ENCODE peak calls at places on chromosomes 12 and 14, in seven cellular contexts. W, T, J, G, M, V and R are unnamed samples.

GRCh38 chr12:43638786-43639185 is 86.8 kb upstream of the ADAMTS20 start:
- DNase-seq in T (no peak), J (no peak), V (no peak), W (no peak), M (no peak), G (no peak), R (no peak)

GRCh38 chr14:26773906-26774593 is 176.2 kb upstream of the NOVA1 start:
- DNase-seq in T (no peak), G (no peak), V (no peak), W (no peak), J (no peak), M (no peak), R (no peak)

GRCh38 chr14:104680806-104681688 is 8.4 kb upstream of the INF2 start:
- DNase-seq in M (peak), W (peak), T (peak), J (peak), V (no peak), G (peak), R (peak)

GRCh38 chr14:64591809-64592208 is 42.0 kb downstream of the PPP1R36 start:
- DNase-seq in J (no peak), W (no peak), G (no peak), T (no peak), V (no peak), M (no peak), R (no peak)

GRCh38 chr12:2212971-2213869 is 160.4 kb downstream of the CACNA1C start:
- DNase-seq in G (peak), T (no peak), M (no peak), J (peak), W (peak), V (no peak), R (no peak)

GRCh38 chr12:96427269-96427729 is 27.1 kb upstream of the CDK17 start:
- DNase-seq in T (peak), J (peak), G (peak), M (peak), W (peak), V (peak), R (peak)

GRCh38 chr12:39780527-39781446 is 161.2 kb upstream of the ABCD2 start:
- DNase-seq in V (no peak), G (no peak), W (no peak), M (no peak), T (no peak), J (no peak), R (peak)

GRCh38 chr12:95481072-95481471 is 7.1 kb downstream of the METAP2 start:
- DNase-seq in T (no peak), W (no peak), G (no peak), M (no peak), J (no peak), V (no peak), R (no peak)

GRCh38 chr12:116346222-116346621 is 68.7 kb upstream of the MED13L start:
- DNase-seq in J (no peak), W (no peak), T (no peak), M (no peak), G (peak), V (no peak), R (no peak)

GRCh38 chr12:45464699-45465098 is 248.8 kb downstream of the ANO6 start:
- DNase-seq in G (peak), V (no peak), T (no peak), J (no peak), M (no peak), W (no peak), R (no peak)

GRCh38 chr14:71647086-71647784 is 285.0 kb upstream of the RGS6 start:
- DNase-seq in G (peak), T (no peak), M (no peak), V (no peak), W (no peak), J (peak), R (no peak)

DNA sequence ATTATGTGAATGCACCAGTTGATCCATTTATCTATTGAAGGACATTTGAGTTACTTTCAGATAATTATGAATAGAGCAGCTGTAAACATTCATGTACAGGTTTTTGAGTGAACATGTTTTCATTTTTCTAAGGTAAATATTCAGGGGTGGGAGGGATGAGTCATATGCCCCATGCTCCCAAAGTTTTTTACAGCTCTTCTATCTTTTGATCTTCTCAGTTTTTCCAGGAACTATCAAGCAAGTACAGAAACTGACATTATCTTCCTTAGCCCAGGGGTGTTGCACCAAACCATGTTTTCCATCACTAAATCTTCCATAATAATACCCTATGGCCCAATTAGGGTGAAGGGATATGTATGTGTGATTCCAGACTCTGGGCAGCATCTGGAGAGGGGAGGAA is 384.5 kb downstream of the EMP1 start:
- DNase-seq in J (no peak), G (no peak), W (no peak), V (no peak), T (no peak), M (no peak), R (no peak)
- H3K27ac ChIP-seq in J (no peak), G (no peak), W (no peak), V (no peak), T (no peak), M (no peak), R (no peak)

GRCh38 chr12:48716493-48717251 is at the start of gene CCNT1:
- DNase-seq in J (peak), M (peak), W (peak), V (peak), G (peak), T (peak), R (peak)
- TF ChIP-seq CTCF in J (peak), M (peak), W (no peak), V (peak), G (peak), T (peak), R (no peak)

DNA sequence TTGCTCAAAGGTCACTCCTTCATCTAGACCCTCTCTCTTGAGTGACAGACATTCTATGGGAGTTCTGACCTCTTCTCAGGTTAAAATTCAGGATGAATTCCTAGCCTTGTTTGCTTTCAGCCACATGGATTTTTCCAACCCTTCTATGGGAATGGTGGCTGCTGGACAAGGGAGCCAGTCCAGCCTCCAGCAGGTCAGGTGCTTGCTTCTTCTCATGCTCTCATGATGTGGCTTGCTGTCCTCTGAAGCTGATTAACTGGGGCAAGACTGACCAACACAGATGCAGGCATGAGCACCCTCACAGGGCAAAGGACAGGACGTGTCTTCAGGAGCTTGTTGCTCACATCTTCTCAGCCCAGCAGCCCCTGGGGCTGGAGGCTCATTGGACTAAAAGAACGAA is 97.2 kb upstream of the SLC35F4 start:
- DNase-seq in W (no peak), J (no peak), V (no peak), M (no peak), T (no peak), G (no peak), R (no peak)
- H3K27ac ChIP-seq in W (peak), J (no peak), V (no peak), M (no peak), T (no peak), G (no peak), R (no peak)

DNA sequence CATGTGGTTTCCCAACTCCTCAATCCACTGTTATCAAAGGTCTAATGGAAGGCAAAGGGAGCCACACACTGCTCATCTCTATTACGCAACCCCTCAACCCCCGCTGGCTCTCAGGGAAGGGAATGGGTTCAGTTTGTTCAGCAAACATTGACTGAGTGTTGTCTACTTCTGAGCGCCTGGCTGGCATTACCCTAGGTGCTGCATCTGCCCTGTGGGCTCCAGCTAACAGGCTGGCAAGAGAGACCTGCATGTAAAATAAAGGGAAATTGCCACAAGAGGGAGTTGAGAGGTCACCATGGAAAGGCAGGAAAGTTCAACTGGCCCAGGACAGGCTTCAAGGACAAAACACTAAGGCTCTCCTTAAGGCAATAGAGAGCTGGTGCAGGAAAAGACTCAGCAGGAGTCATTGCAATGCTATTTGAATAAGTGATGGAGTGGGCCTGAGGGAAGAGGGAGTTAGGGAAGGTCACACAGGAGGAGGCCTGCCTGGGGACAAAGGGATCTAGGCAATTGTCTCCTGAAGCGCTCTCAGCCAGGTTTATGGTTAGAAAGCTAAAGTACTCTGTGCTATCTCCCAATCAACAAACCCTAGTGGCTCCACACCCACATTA is 5.5 kb upstream of the ZNF740 start:
- DNase-seq in J (peak), T (no peak), W (peak), V (no peak), G (peak), M (no peak), R (no peak)
- TF ChIP-seq CTCF in J (no peak), T (no peak), W (no peak), V (peak), G (peak), M (no peak), R (peak)

GRCh38 chr12:104490221-104490620 is 33.5 kb downstream of the CHST11 start:
- DNase-seq in V (no peak), J (no peak), T (no peak), G (no peak), M (no peak), W (no peak), R (no peak)
- H3K27ac ChIP-seq in V (no peak), J (no peak), T (no peak), G (no peak), M (no peak), W (no peak), R (no peak)

GRCh38 chr12:69290545-69291277 is 51.3 kb downstream of the CPSF6 start:
- DNase-seq in M (peak), T (peak), W (no peak), J (peak), V (peak), G (peak), R (peak)
- TF ChIP-seq CTCF in M (peak), T (no peak), W (peak), J (peak), V (peak), G (peak), R (peak)

DNA sequence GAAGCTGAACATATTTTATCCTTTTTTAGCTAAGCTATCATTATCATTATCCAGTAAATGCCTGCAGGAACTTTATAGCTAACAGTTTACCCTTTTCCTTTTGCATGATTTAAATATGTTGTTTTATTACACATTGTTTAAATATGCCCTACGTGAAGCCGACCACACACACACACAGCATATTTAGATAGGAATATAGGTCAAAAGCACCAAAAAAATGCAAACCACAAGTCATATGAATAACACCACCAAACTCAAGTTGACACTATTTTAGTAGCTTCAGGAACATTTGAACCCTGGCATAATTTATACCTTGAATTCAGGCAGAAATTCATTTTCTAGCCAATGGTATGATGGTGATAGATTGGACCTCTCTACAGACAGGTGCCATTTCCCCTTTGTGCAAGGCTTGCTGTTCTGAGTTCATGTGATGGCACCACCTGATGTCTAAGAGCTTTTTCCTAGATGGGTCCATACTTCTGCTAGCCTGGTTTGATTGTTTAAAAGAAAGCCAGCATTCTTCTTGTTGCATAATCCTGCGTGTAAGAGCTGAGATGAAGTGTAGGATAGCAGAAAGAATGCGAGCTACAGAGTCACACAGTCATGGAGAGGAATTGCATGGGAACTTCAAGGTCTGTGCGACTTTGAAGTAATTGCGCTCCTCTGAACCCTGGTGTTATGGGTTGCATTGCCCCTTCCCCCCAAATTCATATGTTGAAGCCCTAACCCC is 454.8 kb upstream of the SOX5 start:
- DNase-seq in M (no peak), W (no peak), J (no peak), V (peak), G (no peak), T (no peak), R (no peak)
- H3K27ac ChIP-seq in M (no peak), W (no peak), J (no peak), V (peak), G (no peak), T (no peak), R (no peak)

GRCh38 chr14:23538049-23538718 is 13.4 kb downstream of the ZFHX2 start:
- DNase-seq in M (no peak), J (no peak), G (no peak), W (no peak), V (no peak), T (no peak), R (no peak)

GRCh38 chr14:23538785-23539184 is 12.8 kb downstream of the ZFHX2 start:
- DNase-seq in M (peak), T (no peak), W (no peak), J (no peak), V (no peak), G (peak), R (no peak)

GRCh38 chr14:23539209-23539866 is 12.2 kb downstream of the ZFHX2 start:
- DNase-seq in G (peak), V (no peak), J (peak), M (no peak), W (no peak), T (no peak), R (peak)

GRCh38 chr14:23542261-23542660 is 9.3 kb downstream of the ZFHX2 start:
- DNase-seq in V (no peak), W (no peak), G (no peak), J (no peak), M (no peak), T (no peak), R (no peak)

DNA sequence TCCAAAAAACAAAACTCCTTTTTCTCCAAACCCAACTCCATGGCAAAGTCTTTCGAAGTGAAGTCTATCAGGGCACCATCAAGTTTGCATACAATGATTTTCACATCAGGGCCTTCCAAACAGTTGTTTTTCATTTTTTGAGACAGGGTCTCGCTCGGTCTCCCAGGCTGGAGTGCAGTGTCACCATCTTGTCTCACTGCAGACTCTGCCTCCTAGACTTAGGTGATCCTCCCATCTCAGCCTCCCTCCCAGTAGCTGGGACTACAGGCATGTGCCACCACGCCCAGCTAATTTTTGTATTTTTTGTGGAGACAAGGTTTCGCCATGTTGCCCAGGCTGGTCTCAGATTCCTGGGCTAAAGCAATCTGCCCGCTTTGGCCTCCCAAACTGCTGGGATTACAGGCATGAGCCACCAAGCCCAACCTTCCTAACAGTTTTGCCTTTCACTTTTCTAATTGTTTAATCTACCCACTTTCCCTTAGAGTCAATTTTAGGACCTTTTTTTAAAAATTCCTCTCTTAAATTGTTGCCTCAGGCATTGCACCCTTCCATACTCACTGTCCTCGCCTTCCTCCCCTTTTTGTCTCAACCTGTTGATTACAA is 11.6 kb downstream of the ZFHX2 start:
- DNase-seq in J (no peak), G (no peak), M (no peak), V (no peak), W (no peak), T (no peak), R (no peak)
- TF ChIP-seq CTCF in J (no peak), G (no peak), M (peak), V (no peak), W (no peak), T (no peak), R (no peak)

GRCh38 chr12:113099364-113099763 is 36.2 kb downstream of the RASAL1 start:
- DNase-seq in M (no peak), W (no peak), J (no peak), V (no peak), G (no peak), T (no peak), R (no peak)

GRCh38 chr12:113097716-113098427 is 37.7 kb downstream of the RASAL1 start:
- DNase-seq in V (no peak), T (no peak), W (no peak), G (peak), M (peak), J (no peak), R (no peak)

GRCh38 chr12:113098428-113099028 is 37.0 kb downstream of the RASAL1 start:
- DNase-seq in W (peak), M (peak), G (peak), J (peak), T (peak), V (peak), R (no peak)

GRCh38 chr12:113101751-113102150 is 33.8 kb downstream of the RASAL1 start:
- DNase-seq in G (no peak), T (no peak), M (no peak), W (no peak), J (no peak), V (no peak), R (no peak)

DNA sequence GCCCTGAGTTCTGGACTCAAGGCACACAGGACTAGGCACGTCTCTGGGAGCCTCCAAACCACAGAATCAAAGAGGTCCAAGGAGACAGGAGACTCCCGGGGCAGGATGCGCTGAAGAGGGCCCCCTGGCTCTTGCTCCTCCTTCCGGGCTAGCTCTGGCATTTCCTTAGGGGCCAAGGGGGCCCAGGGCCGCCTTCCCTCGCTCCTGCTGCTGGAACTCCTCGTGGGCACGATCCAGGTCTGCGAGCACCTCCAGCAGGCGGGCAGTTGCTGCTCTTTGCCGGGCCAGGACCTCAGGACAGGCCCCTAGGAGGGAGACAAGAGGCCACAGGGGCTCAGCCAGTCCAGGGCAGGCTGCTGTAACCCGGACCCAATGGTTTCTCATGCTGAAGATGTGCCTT is 35.8 kb downstream of the RASAL1 start:
- DNase-seq in T (no peak), M (no peak), G (no peak), J (no peak), W (no peak), V (no peak), R (no peak)
- H3K27ac ChIP-seq in T (no peak), M (no peak), G (no peak), J (no peak), W (no peak), V (no peak), R (no peak)

DNA sequence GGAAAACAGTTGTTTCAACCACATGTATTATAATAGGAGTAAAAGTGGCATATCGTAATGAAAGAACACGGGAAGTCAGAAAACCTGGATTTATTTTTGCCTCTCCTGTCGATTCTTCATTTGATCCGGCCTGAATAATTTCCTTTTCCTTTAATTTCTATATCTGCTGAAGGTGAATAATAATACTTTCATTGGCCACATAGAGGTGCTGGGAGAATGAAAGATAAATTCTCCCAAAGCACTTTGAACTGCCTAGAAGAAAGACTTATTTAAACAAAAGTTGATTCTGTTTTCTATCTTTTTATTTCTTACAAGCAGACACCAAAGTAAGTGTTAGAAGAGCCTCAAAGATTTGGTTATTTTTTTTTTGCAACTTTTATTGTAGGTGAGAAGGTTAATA is 339.1 kb downstream of the RAD51B start:
- DNase-seq in M (no peak), T (no peak), V (no peak), G (no peak), J (no peak), W (no peak), R (no peak)
- TF ChIP-seq CTCF in M (peak), T (no peak), V (no peak), G (no peak), J (no peak), W (no peak), R (no peak)